ENCODE peak calls at places on chromosome 2, in seven cellular contexts. L, G, C, U, V, Q and D are unnamed samples.

GRCh38 chr2:28993211-28993960 is 12.3 kb downstream of the TOGARAM2 start:
- DNase-seq in L (no peak), G (no peak), C (no peak), U (no peak), V (no peak), Q (no peak), D (no peak)

GRCh38 chr2:42923632-42924425 is 131.4 kb upstream of the HAAO start:
- DNase-seq in L (peak; percentile 56), G (no peak), C (no peak), U (no peak), V (peak; percentile 68), Q (no peak), D (no peak)

GRCh38 chr2:241226723-241227634 is 38.5 kb downstream of the ANO7 start:
- DNase-seq in L (no peak), G (no peak), C (no peak), U (no peak), V (no peak), Q (no peak), D (no peak)

GRCh38 chr2:195562624-195563566 is 94.1 kb upstream of the SLC39A10 start:
- DNase-seq in L (no peak), G (no peak), C (peak; percentile 44), U (no peak), V (no peak), Q (no peak), D (peak; percentile 33)

GRCh38 chr2:64649626-64650025 is 4.1 kb downstream of the SERTAD2 start:
- DNase-seq in L (no peak), G (no peak), C (no peak), U (no peak), V (no peak), Q (no peak), D (no peak)

GRCh38 chr2:96072746-96073145 is 38.0 kb upstream of the GPAT2 start:
- DNase-seq in L (no peak), G (no peak), C (no peak), U (no peak), V (no peak), Q (peak; percentile 19), D (no peak)

GRCh38 chr2:10258726-10259125 is 44.0 kb upstream of the HPCAL1 start:
- DNase-seq in L (no peak), G (no peak), C (no peak), U (no peak), V (no peak), Q (no peak), D (no peak)

GRCh38 chr2:157899125-157899839 is 23.2 kb upstream of the ACVR1 start:
- DNase-seq in L (no peak), G (no peak), C (no peak), U (no peak), V (no peak), Q (no peak), D (no peak)

GRCh38 chr2:216855614-216856013 is 4.2 kb downstream of the TNP1 start:
- DNase-seq in L (no peak), G (no peak), C (no peak), U (no peak), V (no peak), Q (no peak), D (no peak)

GRCh38 chr2:104434363-104434792 is 419.5 kb upstream of the POU3F3 start:
- DNase-seq in L (peak; percentile 11), G (no peak), C (no peak), U (no peak), V (no peak), Q (no peak), D (no peak)

GRCh38 chr2:105405291-105405690 is 6.4 kb upstream of the FHL2 start:
- DNase-seq in L (no peak), G (no peak), C (peak; percentile 62), U (no peak), V (peak; percentile 55), Q (no peak), D (peak; percentile 61)

GRCh38 chr2:26001743-26002341 is 19.5 kb upstream of the KIF3C start:
- DNase-seq in L (peak; percentile 43), G (peak; percentile 70), C (peak; percentile 62), U (no peak), V (peak; percentile 49), Q (no peak), D (peak; percentile 47)

GRCh38 chr2:53969285-53970094 is 1.3 kb downstream of the PSME4 start:
- DNase-seq in L (peak; percentile 53), G (peak; percentile 14), C (peak; percentile 69), U (no peak), V (peak; percentile 91), Q (no peak), D (peak; percentile 74)

GRCh38 chr2:192265751-192266150 is 71.0 kb upstream of the TMEFF2 start:
- DNase-seq in L (peak; percentile 20), G (no peak), C (peak; percentile 45), U (no peak), V (peak; percentile 46), Q (no peak), D (peak; percentile 12)

GRCh38 chr2:227164745-227165350 is 424 bp downstream of the COL4A3 start:
- DNase-seq in L (no peak), G (no peak), C (no peak), U (no peak), V (no peak), Q (no peak), D (no peak)

GRCh38 chr2:181602017-181602416 is 54.9 kb downstream of the CERKL start:
- DNase-seq in L (no peak), G (no peak), C (no peak), U (no peak), V (no peak), Q (no peak), D (no peak)

GRCh38 chr2:170680172-170680913 is 34.8 kb upstream of the SP5 start:
- DNase-seq in L (no peak), G (no peak), C (no peak), U (no peak), V (no peak), Q (no peak), D (no peak)

DNA sequence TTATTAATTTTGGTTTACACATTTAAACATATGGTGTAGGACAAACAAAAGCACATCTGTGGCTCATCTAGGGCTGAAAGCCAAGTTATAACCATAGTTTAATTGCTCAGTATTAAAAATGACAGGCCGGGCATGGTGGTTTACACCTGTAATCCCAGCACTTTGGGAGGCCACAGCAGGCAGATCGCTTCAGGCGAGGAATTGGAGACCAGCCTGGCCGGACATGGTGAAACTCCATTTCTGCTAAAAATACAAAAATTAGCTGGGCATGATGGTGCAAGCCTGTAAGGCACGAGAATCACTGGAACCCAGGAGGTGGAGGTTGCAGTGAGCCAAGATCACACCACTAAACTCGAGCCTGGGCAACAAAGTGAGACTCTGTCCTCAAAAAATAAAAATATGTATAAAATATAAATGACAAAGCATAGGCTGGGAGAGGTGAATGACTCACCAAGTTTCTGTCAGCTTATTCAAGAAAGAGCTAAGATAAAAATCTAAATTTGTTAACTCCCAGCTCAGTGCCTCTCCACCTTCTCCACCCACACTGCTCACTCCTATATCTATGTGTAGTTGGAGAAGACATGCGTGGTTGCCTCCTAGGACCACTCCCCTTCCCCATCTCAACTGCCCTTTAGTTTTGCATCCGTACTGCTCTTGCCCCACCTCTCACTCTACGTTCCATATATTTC is 79.2 kb upstream of the PID1 start:
- DNase-seq in L (no peak), G (no peak), C (peak; percentile 23), U (no peak), V (no peak), Q (no peak), D (peak; percentile 30)
- H3K4me3 ChIP-seq in L (no peak overlapping the region), G (no peak overlapping the region), C (no peak overlapping the region), U (no peak overlapping the region), V (no peak overlapping the region), Q (no peak overlapping the region), D (no peak overlapping the region)

GRCh38 chr2:176099159-176099736 is 347 bp upstream of the HOXD12 start:
- DNase-seq in L (no peak), G (no peak), C (no peak), U (no peak), V (no peak), Q (no peak), D (no peak)

GRCh38 chr2:176096243-176096985 is 3.2 kb upstream of the HOXD12 start:
- DNase-seq in L (peak; percentile 40), G (no peak), C (no peak), U (no peak), V (no peak), Q (no peak), D (no peak)

GRCh38 chr2:176096986-176097819 is 2.4 kb upstream of the HOXD12 start:
- DNase-seq in L (peak; percentile 58), G (peak; percentile 72), C (peak; percentile 66), U (peak; percentile 10), V (peak; percentile 59), Q (peak; percentile 76), D (peak; percentile 65)

GRCh38 chr2:176098366-176099158 is 1.0 kb upstream of the HOXD12 start:
- DNase-seq in L (no peak), G (no peak), C (no peak), U (no peak), V (no peak), Q (no peak), D (no peak)

DNA sequence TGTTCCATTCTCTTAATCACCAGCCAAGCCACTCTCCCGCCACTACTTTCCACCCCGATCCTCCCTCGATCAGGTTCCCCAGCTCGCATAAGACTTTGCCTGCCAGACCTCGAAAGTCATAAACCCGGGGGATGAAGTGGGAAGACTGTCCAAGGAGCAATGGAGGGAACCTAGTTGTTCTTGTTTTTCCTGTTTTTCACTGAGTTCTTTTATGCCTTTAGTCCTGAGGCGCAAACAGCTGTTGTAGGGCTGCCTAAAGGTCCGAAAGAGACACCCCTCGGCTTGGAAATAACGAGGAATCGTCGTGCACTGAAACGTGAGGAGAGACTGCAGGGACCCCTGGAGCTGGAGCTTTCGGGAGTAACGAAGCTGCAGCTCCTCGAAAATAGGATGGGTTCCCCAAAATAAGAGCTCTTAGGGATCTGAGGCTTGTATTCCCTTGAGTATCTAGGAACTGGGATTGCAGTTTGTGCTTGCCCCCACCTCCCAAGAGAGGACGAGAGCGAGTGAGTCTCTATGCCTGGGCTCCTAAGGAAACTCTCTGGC is 1.7 kb upstream of the HOXD12 start:
- DNase-seq in L (no peak), G (no peak), C (no peak), U (no peak), V (no peak), Q (no peak), D (no peak)
- TF ChIP-seq CTCF in L (no peak), G (no peak), C (no peak), U (no peak), V (no peak), Q (no peak), D (no peak)

DNA sequence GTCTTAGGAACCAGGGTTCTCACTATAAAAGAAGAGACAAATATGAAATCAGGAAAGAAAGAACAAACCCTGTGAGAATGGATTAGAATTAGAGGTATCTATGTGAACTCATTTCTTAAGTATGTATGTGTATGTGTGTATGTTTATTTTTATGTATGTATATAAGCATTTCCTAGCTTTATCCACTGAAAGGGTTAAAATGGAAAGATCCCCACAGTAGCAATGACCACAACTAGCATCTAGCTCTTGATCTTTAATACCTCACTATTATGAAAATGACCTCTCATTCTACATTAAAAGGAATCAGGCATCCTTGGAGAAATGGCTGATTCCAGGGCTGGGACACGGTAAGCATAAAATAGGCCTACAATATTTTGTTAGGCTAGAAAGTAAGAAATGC is 31.6 kb downstream of the RTN4 start:
- DNase-seq in L (no peak), G (no peak), C (no peak), U (no peak), V (no peak), Q (no peak), D (no peak)
- H3K4me3 ChIP-seq in L (no peak overlapping the region), G (no peak overlapping the region), C (no peak overlapping the region), U (no peak overlapping the region), V (no peak overlapping the region), Q (no peak overlapping the region), D (no peak overlapping the region)

DNA sequence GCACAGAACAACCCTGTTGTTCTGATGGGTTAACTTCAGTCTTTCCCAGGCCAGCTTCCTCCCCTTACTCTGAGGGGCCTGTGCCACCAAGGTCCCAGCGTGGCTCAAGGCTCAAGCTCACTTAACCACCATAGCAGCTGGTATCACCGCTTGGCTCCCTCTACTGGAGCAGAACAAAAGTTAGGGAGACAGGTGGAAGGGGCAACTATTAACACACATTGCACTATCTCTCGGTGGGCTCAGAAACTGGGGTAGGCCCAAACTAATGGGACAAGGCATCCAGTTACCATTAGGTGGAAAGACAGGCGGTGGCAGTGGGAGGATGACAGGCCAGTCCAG is 88.7 kb upstream of the ATL2 start:
- DNase-seq in L (peak; percentile 33), G (peak; percentile 60), C (peak; percentile 25), U (no peak), V (peak; percentile 29), Q (no peak), D (peak; percentile 46)
- TF ChIP-seq CTCF in L (peak; percentile 60), G (peak; percentile 33), C (peak; percentile 28), U (peak; percentile 44), V (peak; percentile 46), Q (no peak), D (peak; percentile 72)